ENCODE peak calls at places on chromosomes 12 and 14, in ten cellular contexts. One of them, this sample, is unnamed.

GRCh38 chr12:76144253-76144564 is 59.7 kb upstream of the NAP1L1 start:
- DNase-seq in LHCN-M2: peak
- DNase-seq in cardiac muscle cell: peak
- DNase-seq in activated T-cell treated with anti-CD3 and anti-CD28 coated beads, Interleukin-2, amount 50 U/mL, for 48 hours: peak
- DNase-seq in skeletal muscle cell: peak
- DNase-seq in stimulated activated CD4-positive, alpha-beta T cell treated with anti-CD3 and anti-CD28 coated beads, Interleukin-15, amount 100 ng/mL, for 1 hour: no peak
- DNase-seq in AG08395: no peak
- DNase-seq in T-helper 2 cell: no peak
- DNase-seq in hippocampal formation: no peak
- DNase-seq in frontal cortex: no peak
- DNase-seq in this sample: no peak

GRCh38 chr12:114320101-114320500 is 85.8 kb downstream of the TBX5 start:
- DNase-seq in LHCN-M2: no peak
- DNase-seq in stimulated activated CD4-positive, alpha-beta T cell treated with anti-CD3 and anti-CD28 coated beads, Interleukin-15, amount 100 ng/mL, for 1 hour: no peak
- DNase-seq in T-helper 2 cell: no peak
- DNase-seq in activated T-cell treated with anti-CD3 and anti-CD28 coated beads, Interleukin-2, amount 50 U/mL, for 48 hours: no peak
- DNase-seq in skeletal muscle cell: no peak
- DNase-seq in frontal cortex: no peak
- DNase-seq in AG08395: no peak
- DNase-seq in cardiac muscle cell: no peak
- DNase-seq in hippocampal formation: no peak
- DNase-seq in this sample: no peak

GRCh38 chr12:120495189-120495722 is 657 bp upstream of the DYNLL1 start:
- DNase-seq in hippocampal formation: no peak
- DNase-seq in skeletal muscle cell: no peak
- DNase-seq in activated T-cell treated with anti-CD3 and anti-CD28 coated beads, Interleukin-2, amount 50 U/mL, for 48 hours: no peak
- DNase-seq in cardiac muscle cell: peak
- DNase-seq in stimulated activated CD4-positive, alpha-beta T cell treated with anti-CD3 and anti-CD28 coated beads, Interleukin-15, amount 100 ng/mL, for 1 hour: no peak
- DNase-seq in frontal cortex: no peak
- DNase-seq in T-helper 2 cell: no peak
- DNase-seq in AG08395: no peak
- DNase-seq in LHCN-M2: no peak
- DNase-seq in this sample: no peak

GRCh38 chr14:59771577-59771976 is 99.0 kb downstream of the RTN1 start:
- DNase-seq in cardiac muscle cell: peak
- DNase-seq in LHCN-M2: peak
- DNase-seq in skeletal muscle cell: no peak
- DNase-seq in hippocampal formation: no peak
- DNase-seq in stimulated activated CD4-positive, alpha-beta T cell treated with anti-CD3 and anti-CD28 coated beads, Interleukin-15, amount 100 ng/mL, for 1 hour: no peak
- DNase-seq in frontal cortex: no peak
- DNase-seq in AG08395: no peak
- DNase-seq in activated T-cell treated with anti-CD3 and anti-CD28 coated beads, Interleukin-2, amount 50 U/mL, for 48 hours: no peak
- DNase-seq in T-helper 2 cell: no peak
- DNase-seq in this sample: peak

GRCh38 chr12:127193341-127193740 is 1073.6 kb upstream of the TMEM132C start:
- DNase-seq in skeletal muscle cell: no peak
- DNase-seq in frontal cortex: no peak
- DNase-seq in AG08395: no peak
- DNase-seq in stimulated activated CD4-positive, alpha-beta T cell treated with anti-CD3 and anti-CD28 coated beads, Interleukin-15, amount 100 ng/mL, for 1 hour: no peak
- DNase-seq in T-helper 2 cell: no peak
- DNase-seq in activated T-cell treated with anti-CD3 and anti-CD28 coated beads, Interleukin-2, amount 50 U/mL, for 48 hours: no peak
- DNase-seq in cardiac muscle cell: no peak
- DNase-seq in hippocampal formation: no peak
- DNase-seq in LHCN-M2: no peak
- DNase-seq in this sample: no peak

GRCh38 chr14:92224348-92224954 is 98.5 kb upstream of the SLC24A4 start:
- DNase-seq in LHCN-M2: no peak
- DNase-seq in cardiac muscle cell: no peak
- DNase-seq in skeletal muscle cell: no peak
- DNase-seq in stimulated activated CD4-positive, alpha-beta T cell treated with anti-CD3 and anti-CD28 coated beads, Interleukin-15, amount 100 ng/mL, for 1 hour: no peak
- DNase-seq in activated T-cell treated with anti-CD3 and anti-CD28 coated beads, Interleukin-2, amount 50 U/mL, for 48 hours: no peak
- DNase-seq in T-helper 2 cell: no peak
- DNase-seq in hippocampal formation: no peak
- DNase-seq in frontal cortex: no peak
- DNase-seq in AG08395: no peak
- DNase-seq in this sample: no peak

GRCh38 chr14:32896979-32897723 is 41.5 kb upstream of the NPAS3 start:
- DNase-seq in stimulated activated CD4-positive, alpha-beta T cell treated with anti-CD3 and anti-CD28 coated beads, Interleukin-15, amount 100 ng/mL, for 1 hour: no peak
- DNase-seq in cardiac muscle cell: peak
- DNase-seq in skeletal muscle cell: no peak
- DNase-seq in frontal cortex: peak
- DNase-seq in AG08395: peak
- DNase-seq in LHCN-M2: peak
- DNase-seq in T-helper 2 cell: no peak
- DNase-seq in activated T-cell treated with anti-CD3 and anti-CD28 coated beads, Interleukin-2, amount 50 U/mL, for 48 hours: no peak
- DNase-seq in hippocampal formation: peak
- DNase-seq in this sample: peak

GRCh38 chr14:94173471-94173884 is 644 bp upstream of the PPP4R4 start:
- DNase-seq in cardiac muscle cell: no peak
- DNase-seq in stimulated activated CD4-positive, alpha-beta T cell treated with anti-CD3 and anti-CD28 coated beads, Interleukin-15, amount 100 ng/mL, for 1 hour: no peak
- DNase-seq in activated T-cell treated with anti-CD3 and anti-CD28 coated beads, Interleukin-2, amount 50 U/mL, for 48 hours: peak
- DNase-seq in AG08395: no peak
- DNase-seq in LHCN-M2: no peak
- DNase-seq in skeletal muscle cell: no peak
- DNase-seq in T-helper 2 cell: no peak
- DNase-seq in hippocampal formation: no peak
- DNase-seq in frontal cortex: peak
- DNase-seq in this sample: no peak

GRCh38 chr12:113479578-113480335 is 8.1 kb upstream of the LHX5 start:
- DNase-seq in hippocampal formation: peak
- DNase-seq in activated T-cell treated with anti-CD3 and anti-CD28 coated beads, Interleukin-2, amount 50 U/mL, for 48 hours: peak
- DNase-seq in stimulated activated CD4-positive, alpha-beta T cell treated with anti-CD3 and anti-CD28 coated beads, Interleukin-15, amount 100 ng/mL, for 1 hour: no peak
- DNase-seq in frontal cortex: peak
- DNase-seq in cardiac muscle cell: peak
- DNase-seq in LHCN-M2: no peak
- DNase-seq in AG08395: peak
- DNase-seq in skeletal muscle cell: no peak
- DNase-seq in T-helper 2 cell: no peak
- DNase-seq in this sample: peak

GRCh38 chr12:27822076-27822712 is 42.2 kb upstream of the MANSC4 start:
- DNase-seq in T-helper 2 cell: no peak
- DNase-seq in LHCN-M2: peak
- DNase-seq in skeletal muscle cell: peak
- DNase-seq in stimulated activated CD4-positive, alpha-beta T cell treated with anti-CD3 and anti-CD28 coated beads, Interleukin-15, amount 100 ng/mL, for 1 hour: peak
- DNase-seq in AG08395: peak
- DNase-seq in activated T-cell treated with anti-CD3 and anti-CD28 coated beads, Interleukin-2, amount 50 U/mL, for 48 hours: peak
- DNase-seq in hippocampal formation: no peak
- DNase-seq in frontal cortex: no peak
- DNase-seq in cardiac muscle cell: peak
- DNase-seq in this sample: peak

GRCh38 chr12:132474237-132474741 is 15.7 kb upstream of the FBRSL1 start:
- DNase-seq in T-helper 2 cell: no peak
- DNase-seq in stimulated activated CD4-positive, alpha-beta T cell treated with anti-CD3 and anti-CD28 coated beads, Interleukin-15, amount 100 ng/mL, for 1 hour: no peak
- DNase-seq in frontal cortex: no peak
- DNase-seq in cardiac muscle cell: no peak
- DNase-seq in AG08395: no peak
- DNase-seq in LHCN-M2: no peak
- DNase-seq in hippocampal formation: no peak
- DNase-seq in skeletal muscle cell: no peak
- DNase-seq in activated T-cell treated with anti-CD3 and anti-CD28 coated beads, Interleukin-2, amount 50 U/mL, for 48 hours: peak
- DNase-seq in this sample: no peak

GRCh38 chr12:46168426-46168825 is 100.4 kb downstream of the SLC38A1 start:
- DNase-seq in AG08395: no peak
- DNase-seq in LHCN-M2: no peak
- DNase-seq in activated T-cell treated with anti-CD3 and anti-CD28 coated beads, Interleukin-2, amount 50 U/mL, for 48 hours: no peak
- DNase-seq in cardiac muscle cell: no peak
- DNase-seq in skeletal muscle cell: no peak
- DNase-seq in stimulated activated CD4-positive, alpha-beta T cell treated with anti-CD3 and anti-CD28 coated beads, Interleukin-15, amount 100 ng/mL, for 1 hour: no peak
- DNase-seq in T-helper 2 cell: no peak
- DNase-seq in frontal cortex: no peak
- DNase-seq in hippocampal formation: no peak
- DNase-seq in this sample: no peak

GRCh38 chr12:114245555-114245954 is 160.4 kb downstream of the TBX5 start:
- DNase-seq in T-helper 2 cell: no peak
- DNase-seq in activated T-cell treated with anti-CD3 and anti-CD28 coated beads, Interleukin-2, amount 50 U/mL, for 48 hours: no peak
- DNase-seq in cardiac muscle cell: peak
- DNase-seq in frontal cortex: no peak
- DNase-seq in skeletal muscle cell: no peak
- DNase-seq in AG08395: no peak
- DNase-seq in LHCN-M2: no peak
- DNase-seq in stimulated activated CD4-positive, alpha-beta T cell treated with anti-CD3 and anti-CD28 coated beads, Interleukin-15, amount 100 ng/mL, for 1 hour: no peak
- DNase-seq in hippocampal formation: no peak
- DNase-seq in this sample: no peak

GRCh38 chr12:111455448-111456320 is 50.0 kb downstream of the SH2B3 start:
- DNase-seq in LHCN-M2: peak
- DNase-seq in AG08395: peak
- DNase-seq in cardiac muscle cell: no peak
- DNase-seq in activated T-cell treated with anti-CD3 and anti-CD28 coated beads, Interleukin-2, amount 50 U/mL, for 48 hours: no peak
- DNase-seq in stimulated activated CD4-positive, alpha-beta T cell treated with anti-CD3 and anti-CD28 coated beads, Interleukin-15, amount 100 ng/mL, for 1 hour: no peak
- DNase-seq in T-helper 2 cell: no peak
- DNase-seq in skeletal muscle cell: no peak
- DNase-seq in hippocampal formation: no peak
- DNase-seq in frontal cortex: no peak
- DNase-seq in this sample: no peak

GRCh38 chr12:117047810-117048584 is 51.2 kb downstream of the TESC start:
- DNase-seq in AG08395: peak
- DNase-seq in activated T-cell treated with anti-CD3 and anti-CD28 coated beads, Interleukin-2, amount 50 U/mL, for 48 hours: no peak
- DNase-seq in hippocampal formation: no peak
- DNase-seq in cardiac muscle cell: peak
- DNase-seq in LHCN-M2: peak
- DNase-seq in T-helper 2 cell: no peak
- DNase-seq in skeletal muscle cell: no peak
- DNase-seq in frontal cortex: no peak
- DNase-seq in stimulated activated CD4-positive, alpha-beta T cell treated with anti-CD3 and anti-CD28 coated beads, Interleukin-15, amount 100 ng/mL, for 1 hour: no peak
- DNase-seq in this sample: no peak

GRCh38 chr12:32000373-32001005 is 41.3 kb downstream of the RESF1 start:
- DNase-seq in frontal cortex: no peak
- DNase-seq in stimulated activated CD4-positive, alpha-beta T cell treated with anti-CD3 and anti-CD28 coated beads, Interleukin-15, amount 100 ng/mL, for 1 hour: no peak
- DNase-seq in activated T-cell treated with anti-CD3 and anti-CD28 coated beads, Interleukin-2, amount 50 U/mL, for 48 hours: no peak
- DNase-seq in hippocampal formation: no peak
- DNase-seq in cardiac muscle cell: no peak
- DNase-seq in AG08395: no peak
- DNase-seq in T-helper 2 cell: no peak
- DNase-seq in LHCN-M2: no peak
- DNase-seq in skeletal muscle cell: no peak
- DNase-seq in this sample: no peak

GRCh38 chr14:52891800-52892199 is 59.0 kb downstream of the FERMT2 start:
- DNase-seq in skeletal muscle cell: no peak
- DNase-seq in LHCN-M2: no peak
- DNase-seq in activated T-cell treated with anti-CD3 and anti-CD28 coated beads, Interleukin-2, amount 50 U/mL, for 48 hours: no peak
- DNase-seq in T-helper 2 cell: no peak
- DNase-seq in AG08395: no peak
- DNase-seq in cardiac muscle cell: no peak
- DNase-seq in hippocampal formation: no peak
- DNase-seq in frontal cortex: no peak
- DNase-seq in stimulated activated CD4-positive, alpha-beta T cell treated with anti-CD3 and anti-CD28 coated beads, Interleukin-15, amount 100 ng/mL, for 1 hour: no peak
- DNase-seq in this sample: no peak

GRCh38 chr12:75058228-75058627 is 151.4 kb downstream of the KCNC2 start:
- DNase-seq in stimulated activated CD4-positive, alpha-beta T cell treated with anti-CD3 and anti-CD28 coated beads, Interleukin-15, amount 100 ng/mL, for 1 hour: no peak
- DNase-seq in hippocampal formation: no peak
- DNase-seq in cardiac muscle cell: no peak
- DNase-seq in activated T-cell treated with anti-CD3 and anti-CD28 coated beads, Interleukin-2, amount 50 U/mL, for 48 hours: no peak
- DNase-seq in AG08395: no peak
- DNase-seq in skeletal muscle cell: no peak
- DNase-seq in LHCN-M2: no peak
- DNase-seq in frontal cortex: no peak
- DNase-seq in T-helper 2 cell: no peak
- DNase-seq in this sample: no peak

GRCh38 chr12:132675753-132676152 is 11.4 kb downstream of the POLE start:
- DNase-seq in hippocampal formation: no peak
- DNase-seq in stimulated activated CD4-positive, alpha-beta T cell treated with anti-CD3 and anti-CD28 coated beads, Interleukin-15, amount 100 ng/mL, for 1 hour: no peak
- DNase-seq in skeletal muscle cell: no peak
- DNase-seq in cardiac muscle cell: no peak
- DNase-seq in frontal cortex: no peak
- DNase-seq in T-helper 2 cell: no peak
- DNase-seq in AG08395: no peak
- DNase-seq in activated T-cell treated with anti-CD3 and anti-CD28 coated beads, Interleukin-2, amount 50 U/mL, for 48 hours: no peak
- DNase-seq in LHCN-M2: no peak
- DNase-seq in this sample: no peak

GRCh38 chr12:6970096-6970527 is 352 bp downstream of the PHB2 start:
- DNase-seq in stimulated activated CD4-positive, alpha-beta T cell treated with anti-CD3 and anti-CD28 coated beads, Interleukin-15, amount 100 ng/mL, for 1 hour: no peak
- DNase-seq in AG08395: no peak
- DNase-seq in hippocampal formation: no peak
- DNase-seq in T-helper 2 cell: no peak
- DNase-seq in activated T-cell treated with anti-CD3 and anti-CD28 coated beads, Interleukin-2, amount 50 U/mL, for 48 hours: no peak
- DNase-seq in cardiac muscle cell: no peak
- DNase-seq in frontal cortex: peak
- DNase-seq in LHCN-M2: no peak
- DNase-seq in skeletal muscle cell: no peak
- DNase-seq in this sample: no peak

GRCh38 chr14:70257526-70257925 is 68.8 kb upstream of the SLC8A3 start:
- DNase-seq in stimulated activated CD4-positive, alpha-beta T cell treated with anti-CD3 and anti-CD28 coated beads, Interleukin-15, amount 100 ng/mL, for 1 hour: no peak
- DNase-seq in AG08395: no peak
- DNase-seq in T-helper 2 cell: no peak
- DNase-seq in activated T-cell treated with anti-CD3 and anti-CD28 coated beads, Interleukin-2, amount 50 U/mL, for 48 hours: peak
- DNase-seq in skeletal muscle cell: no peak
- DNase-seq in frontal cortex: no peak
- DNase-seq in LHCN-M2: no peak
- DNase-seq in hippocampal formation: no peak
- DNase-seq in cardiac muscle cell: peak
- DNase-seq in this sample: no peak

GRCh38 chr12:130412384-130412783 is 74.7 kb downstream of the PIWIL1 start:
- DNase-seq in frontal cortex: no peak
- DNase-seq in hippocampal formation: no peak
- DNase-seq in AG08395: no peak
- DNase-seq in stimulated activated CD4-positive, alpha-beta T cell treated with anti-CD3 and anti-CD28 coated beads, Interleukin-15, amount 100 ng/mL, for 1 hour: no peak
- DNase-seq in LHCN-M2: no peak
- DNase-seq in T-helper 2 cell: no peak
- DNase-seq in activated T-cell treated with anti-CD3 and anti-CD28 coated beads, Interleukin-2, amount 50 U/mL, for 48 hours: no peak
- DNase-seq in cardiac muscle cell: no peak
- DNase-seq in skeletal muscle cell: no peak
- DNase-seq in this sample: no peak

GRCh38 chr14:39107624-39108023 is 4.6 kb upstream of the SEC23A start:
- DNase-seq in LHCN-M2: peak
- DNase-seq in skeletal muscle cell: no peak
- DNase-seq in cardiac muscle cell: peak
- DNase-seq in frontal cortex: no peak
- DNase-seq in stimulated activated CD4-positive, alpha-beta T cell treated with anti-CD3 and anti-CD28 coated beads, Interleukin-15, amount 100 ng/mL, for 1 hour: no peak
- DNase-seq in hippocampal formation: no peak
- DNase-seq in activated T-cell treated with anti-CD3 and anti-CD28 coated beads, Interleukin-2, amount 50 U/mL, for 48 hours: no peak
- DNase-seq in T-helper 2 cell: no peak
- DNase-seq in AG08395: peak
- DNase-seq in this sample: no peak

GRCh38 chr14:61640158-61640833 is 55.0 kb upstream of the HIF1A start:
- DNase-seq in frontal cortex: no peak
- DNase-seq in skeletal muscle cell: no peak
- DNase-seq in T-helper 2 cell: no peak
- DNase-seq in cardiac muscle cell: no peak
- DNase-seq in hippocampal formation: no peak
- DNase-seq in activated T-cell treated with anti-CD3 and anti-CD28 coated beads, Interleukin-2, amount 50 U/mL, for 48 hours: no peak
- DNase-seq in stimulated activated CD4-positive, alpha-beta T cell treated with anti-CD3 and anti-CD28 coated beads, Interleukin-15, amount 100 ng/mL, for 1 hour: no peak
- DNase-seq in AG08395: no peak
- DNase-seq in LHCN-M2: no peak
- DNase-seq in this sample: no peak

GRCh38 chr12:65668981-65669695 is 155.1 kb upstream of the HMGA2 start:
- DNase-seq in LHCN-M2: no peak
- DNase-seq in stimulated activated CD4-positive, alpha-beta T cell treated with anti-CD3 and anti-CD28 coated beads, Interleukin-15, amount 100 ng/mL, for 1 hour: no peak
- DNase-seq in activated T-cell treated with anti-CD3 and anti-CD28 coated beads, Interleukin-2, amount 50 U/mL, for 48 hours: no peak
- DNase-seq in cardiac muscle cell: peak
- DNase-seq in skeletal muscle cell: no peak
- DNase-seq in frontal cortex: no peak
- DNase-seq in AG08395: no peak
- DNase-seq in hippocampal formation: no peak
- DNase-seq in T-helper 2 cell: no peak
- DNase-seq in this sample: no peak

GRCh38 chr12:120115692-120116442 is 686 bp downstream of the RAB35 start:
- DNase-seq in LHCN-M2: peak
- DNase-seq in cardiac muscle cell: peak
- DNase-seq in stimulated activated CD4-positive, alpha-beta T cell treated with anti-CD3 and anti-CD28 coated beads, Interleukin-15, amount 100 ng/mL, for 1 hour: no peak
- DNase-seq in skeletal muscle cell: no peak
- DNase-seq in activated T-cell treated with anti-CD3 and anti-CD28 coated beads, Interleukin-2, amount 50 U/mL, for 48 hours: peak
- DNase-seq in T-helper 2 cell: no peak
- DNase-seq in hippocampal formation: no peak
- DNase-seq in AG08395: peak
- DNase-seq in frontal cortex: no peak
- DNase-seq in this sample: no peak

This sample was measured in astrocyte of the cerebellum.